ENCODE peak calls at places on chromosomes 13 and 19, in eight cellular contexts. One of them, this sample, is unnamed.

GRCh38 chr13:26280295-26280694 is 26.4 kb downstream of the CDK8 start:
- DNase-seq in Calu3: no peak
- DNase-seq in brain pericyte: no peak
- DNase-seq in pulmonary artery endothelial cell: no peak
- DNase-seq in naive thymus-derived CD8-positive, alpha-beta T cell: no peak
- DNase-seq in aorta: no peak
- DNase-seq in endothelial cell: no peak
- DNase-seq in CD8-positive, alpha-beta memory T cell: no peak
- DNase-seq in this sample: no peak

GRCh38 chr19:31154021-31154420 is 195.2 kb downstream of the TSHZ3 start:
- DNase-seq in Calu3: no peak
- DNase-seq in brain pericyte: no peak
- DNase-seq in pulmonary artery endothelial cell: no peak
- DNase-seq in naive thymus-derived CD8-positive, alpha-beta T cell: no peak
- DNase-seq in aorta: no peak
- DNase-seq in endothelial cell: no peak
- DNase-seq in CD8-positive, alpha-beta memory T cell: no peak
- DNase-seq in this sample: no peak

GRCh38 chr13:59458908-59459579 is 704.7 kb downstream of the DIAPH3 start:
- DNase-seq in Calu3: no peak
- DNase-seq in brain pericyte: peak; percentile 71
- DNase-seq in pulmonary artery endothelial cell: peak; percentile 72
- DNase-seq in naive thymus-derived CD8-positive, alpha-beta T cell: no peak
- DNase-seq in aorta: no peak
- DNase-seq in endothelial cell: no peak
- DNase-seq in CD8-positive, alpha-beta memory T cell: no peak
- DNase-seq in this sample: no peak

GRCh38 chr13:47826481-47826880 is 174.6 kb downstream of the SUCLA2 start:
- DNase-seq in Calu3: no peak
- DNase-seq in brain pericyte: no peak
- DNase-seq in pulmonary artery endothelial cell: no peak
- DNase-seq in naive thymus-derived CD8-positive, alpha-beta T cell: no peak
- DNase-seq in aorta: no peak
- DNase-seq in endothelial cell: no peak
- DNase-seq in CD8-positive, alpha-beta memory T cell: no peak
- DNase-seq in this sample: no peak

GRCh38 chr19:51292971-51293370 is 18.5 kb upstream of the IGLON5 start:
- DNase-seq in Calu3: no peak
- DNase-seq in brain pericyte: no peak
- DNase-seq in pulmonary artery endothelial cell: no peak
- DNase-seq in naive thymus-derived CD8-positive, alpha-beta T cell: no peak
- DNase-seq in aorta: no peak
- DNase-seq in endothelial cell: no peak
- DNase-seq in CD8-positive, alpha-beta memory T cell: no peak
- DNase-seq in this sample: no peak

GRCh38 chr13:80599765-80600164 is 258.8 kb upstream of the SPRY2 start:
- DNase-seq in Calu3: no peak
- DNase-seq in brain pericyte: no peak
- DNase-seq in pulmonary artery endothelial cell: no peak
- DNase-seq in naive thymus-derived CD8-positive, alpha-beta T cell: no peak
- DNase-seq in aorta: no peak
- DNase-seq in endothelial cell: no peak
- DNase-seq in CD8-positive, alpha-beta memory T cell: no peak
- DNase-seq in this sample: no peak

GRCh38 chr13:105159794-105160193 is 1375.7 kb downstream of the EFNB2 start:
- DNase-seq in Calu3: no peak
- DNase-seq in brain pericyte: no peak
- DNase-seq in pulmonary artery endothelial cell: no peak
- DNase-seq in naive thymus-derived CD8-positive, alpha-beta T cell: no peak
- DNase-seq in aorta: no peak
- DNase-seq in endothelial cell: no peak
- DNase-seq in CD8-positive, alpha-beta memory T cell: no peak
- DNase-seq in this sample: no peak

GRCh38 chr13:40130871-40131636 is 475.6 kb downstream of the COG6 start:
- DNase-seq in Calu3: no peak
- DNase-seq in brain pericyte: no peak
- DNase-seq in pulmonary artery endothelial cell: peak; percentile 87
- DNase-seq in naive thymus-derived CD8-positive, alpha-beta T cell: no peak
- DNase-seq in aorta: no peak
- DNase-seq in endothelial cell: no peak
- DNase-seq in CD8-positive, alpha-beta memory T cell: no peak
- DNase-seq in this sample: no peak

GRCh38 chr19:12194827-12195500 is 32.1 kb downstream of the ZNF136 start:
- DNase-seq in Calu3: no peak
- DNase-seq in brain pericyte: no peak
- DNase-seq in pulmonary artery endothelial cell: no peak
- DNase-seq in naive thymus-derived CD8-positive, alpha-beta T cell: peak; percentile 85
- DNase-seq in aorta: peak; percentile 88
- DNase-seq in endothelial cell: no peak
- DNase-seq in CD8-positive, alpha-beta memory T cell: peak; percentile 63
- DNase-seq in this sample: peak; percentile 83

GRCh38 chr19:11479470-11480080 is 1.3 kb downstream of the ELAVL3 start:
- DNase-seq in Calu3: no peak
- DNase-seq in brain pericyte: no peak
- DNase-seq in pulmonary artery endothelial cell: no peak
- DNase-seq in naive thymus-derived CD8-positive, alpha-beta T cell: no peak
- DNase-seq in aorta: no peak
- DNase-seq in endothelial cell: no peak
- DNase-seq in CD8-positive, alpha-beta memory T cell: no peak
- DNase-seq in this sample: no peak

GRCh38 chr19:50500060-50500752 is 10.8 kb downstream of the JOSD2 start:
- DNase-seq in Calu3: peak; percentile 44
- DNase-seq in brain pericyte: no peak
- DNase-seq in pulmonary artery endothelial cell: no peak
- DNase-seq in naive thymus-derived CD8-positive, alpha-beta T cell: no peak
- DNase-seq in aorta: peak; percentile 67
- DNase-seq in endothelial cell: no peak
- DNase-seq in CD8-positive, alpha-beta memory T cell: no peak
- DNase-seq in this sample: no peak

GRCh38 chr19:23991170-23991569 is 76.5 kb downstream of the ZNF726 start:
- DNase-seq in Calu3: peak; percentile 27
- DNase-seq in brain pericyte: no peak
- DNase-seq in pulmonary artery endothelial cell: peak; percentile 29
- DNase-seq in naive thymus-derived CD8-positive, alpha-beta T cell: no peak
- DNase-seq in aorta: no peak
- DNase-seq in endothelial cell: no peak
- DNase-seq in CD8-positive, alpha-beta memory T cell: no peak
- DNase-seq in this sample: no peak

GRCh38 chr13:45242070-45242469 is 41.2 kb upstream of the KCTD4 start:
- DNase-seq in Calu3: no peak
- DNase-seq in brain pericyte: no peak
- DNase-seq in pulmonary artery endothelial cell: no peak
- DNase-seq in naive thymus-derived CD8-positive, alpha-beta T cell: no peak
- DNase-seq in aorta: no peak
- DNase-seq in endothelial cell: no peak
- DNase-seq in CD8-positive, alpha-beta memory T cell: no peak
- DNase-seq in this sample: no peak

GRCh38 chr13:72290962-72291681 is 424.1 kb upstream of the DACH1 start:
- DNase-seq in Calu3: peak; percentile 1
- DNase-seq in brain pericyte: no peak
- DNase-seq in pulmonary artery endothelial cell: no peak
- DNase-seq in naive thymus-derived CD8-positive, alpha-beta T cell: no peak
- DNase-seq in aorta: no peak
- DNase-seq in endothelial cell: no peak
- DNase-seq in CD8-positive, alpha-beta memory T cell: no peak
- DNase-seq in this sample: no peak